ENCODE peak calls at places on chromosomes 7 and 10, in eight cellular contexts. One of them, this sample, is unnamed.

GRCh38 chr7:124765401-124766352 is at the start of gene GPR37:
- DNase-seq in GM06990: peak
- DNase-seq in fibroblast of pulmonary artery: peak
- DNase-seq in cardiac fibroblast: peak
- DNase-seq in sigmoid colon: peak
- DNase-seq in transverse colon: peak
- DNase-seq in CD8-positive, alpha-beta T cell: no peak
- DNase-seq in fibroblast of lung: peak
- DNase-seq in this sample: peak

GRCh38 chr7:1425292-1426136 is 33.8 kb downstream of the MICALL2 start:
- DNase-seq in fibroblast of pulmonary artery: no peak
- DNase-seq in sigmoid colon: no peak
- DNase-seq in fibroblast of lung: no peak
- DNase-seq in CD8-positive, alpha-beta T cell: no peak
- DNase-seq in transverse colon: no peak
- DNase-seq in GM06990: no peak
- DNase-seq in cardiac fibroblast: peak
- DNase-seq in this sample: no peak

GRCh38 chr10:88209837-88210552 is 346.6 kb downstream of the PTEN start:
- DNase-seq in GM06990: no peak
- DNase-seq in transverse colon: no peak
- DNase-seq in fibroblast of lung: peak
- DNase-seq in cardiac fibroblast: peak
- DNase-seq in fibroblast of pulmonary artery: no peak
- DNase-seq in sigmoid colon: no peak
- DNase-seq in CD8-positive, alpha-beta T cell: no peak
- DNase-seq in this sample: no peak

GRCh38 chr10:23381298-23381697 is 36.7 kb upstream of the C10orf67 start:
- DNase-seq in transverse colon: no peak
- DNase-seq in CD8-positive, alpha-beta T cell: no peak
- DNase-seq in cardiac fibroblast: no peak
- DNase-seq in sigmoid colon: no peak
- DNase-seq in fibroblast of pulmonary artery: no peak
- DNase-seq in GM06990: no peak
- DNase-seq in fibroblast of lung: no peak
- DNase-seq in this sample: no peak

GRCh38 chr7:133827707-133828580 is 299.2 kb upstream of the LRGUK start:
- DNase-seq in cardiac fibroblast: no peak
- DNase-seq in GM06990: no peak
- DNase-seq in sigmoid colon: no peak
- DNase-seq in fibroblast of pulmonary artery: no peak
- DNase-seq in fibroblast of lung: peak
- DNase-seq in CD8-positive, alpha-beta T cell: no peak
- DNase-seq in transverse colon: no peak
- DNase-seq in this sample: no peak

GRCh38 chr7:41238851-41239331 is 464.0 kb downstream of the INHBA start:
- DNase-seq in cardiac fibroblast: peak
- DNase-seq in CD8-positive, alpha-beta T cell: no peak
- DNase-seq in transverse colon: no peak
- DNase-seq in fibroblast of pulmonary artery: peak
- DNase-seq in fibroblast of lung: no peak
- DNase-seq in GM06990: no peak
- DNase-seq in sigmoid colon: no peak
- DNase-seq in this sample: no peak

GRCh38 chr7:34296663-34297062 is 361.4 kb upstream of the NPSR1 start:
- DNase-seq in sigmoid colon: no peak
- DNase-seq in GM06990: no peak
- DNase-seq in transverse colon: no peak
- DNase-seq in fibroblast of pulmonary artery: peak
- DNase-seq in cardiac fibroblast: peak
- DNase-seq in fibroblast of lung: no peak
- DNase-seq in CD8-positive, alpha-beta T cell: no peak
- DNase-seq in this sample: no peak

GRCh38 chr10:65470986-65471385 is 1454.8 kb upstream of the LRRTM3 start:
- DNase-seq in GM06990: no peak
- DNase-seq in fibroblast of pulmonary artery: no peak
- DNase-seq in CD8-positive, alpha-beta T cell: no peak
- DNase-seq in fibroblast of lung: no peak
- DNase-seq in sigmoid colon: no peak
- DNase-seq in transverse colon: no peak
- DNase-seq in cardiac fibroblast: no peak
- DNase-seq in this sample: no peak

GRCh38 chr7:50276446-50276845 is 28.1 kb upstream of the IKZF1 start:
- DNase-seq in fibroblast of lung: no peak
- DNase-seq in GM06990: no peak
- DNase-seq in CD8-positive, alpha-beta T cell: no peak
- DNase-seq in transverse colon: no peak
- DNase-seq in cardiac fibroblast: no peak
- DNase-seq in sigmoid colon: no peak
- DNase-seq in fibroblast of pulmonary artery: no peak
- DNase-seq in this sample: no peak

GRCh38 chr10:33453081-33453850 is 118.8 kb upstream of the NRP1 start:
- DNase-seq in transverse colon: no peak
- DNase-seq in sigmoid colon: no peak
- DNase-seq in fibroblast of lung: no peak
- DNase-seq in GM06990: no peak
- DNase-seq in CD8-positive, alpha-beta T cell: no peak
- DNase-seq in fibroblast of pulmonary artery: no peak
- DNase-seq in cardiac fibroblast: peak
- DNase-seq in this sample: no peak

GRCh38 chr10:102555781-102556328 is 52.1 kb downstream of the SUFU start:
- DNase-seq in transverse colon: no peak
- DNase-seq in GM06990: no peak
- DNase-seq in fibroblast of pulmonary artery: peak
- DNase-seq in sigmoid colon: peak
- DNase-seq in CD8-positive, alpha-beta T cell: no peak
- DNase-seq in fibroblast of lung: peak
- DNase-seq in cardiac fibroblast: peak
- DNase-seq in this sample: peak

GRCh38 chr10:120423350-120424197 is 33.5 kb upstream of the PLPP4 start:
- DNase-seq in CD8-positive, alpha-beta T cell: no peak
- DNase-seq in transverse colon: peak
- DNase-seq in fibroblast of lung: no peak
- DNase-seq in fibroblast of pulmonary artery: peak
- DNase-seq in sigmoid colon: no peak
- DNase-seq in cardiac fibroblast: peak
- DNase-seq in GM06990: no peak
- DNase-seq in this sample: no peak

GRCh38 chr10:27518261-27518660 is 14.2 kb downstream of the RAB18 start:
- DNase-seq in CD8-positive, alpha-beta T cell: no peak
- DNase-seq in GM06990: no peak
- DNase-seq in fibroblast of pulmonary artery: no peak
- DNase-seq in cardiac fibroblast: no peak
- DNase-seq in fibroblast of lung: no peak
- DNase-seq in sigmoid colon: no peak
- DNase-seq in transverse colon: no peak
- DNase-seq in this sample: no peak

GRCh38 chr7:98387136-98387535 is 13.8 kb downstream of the BAIAP2L1 start:
- DNase-seq in sigmoid colon: no peak
- DNase-seq in fibroblast of pulmonary artery: no peak
- DNase-seq in cardiac fibroblast: no peak
- DNase-seq in fibroblast of lung: no peak
- DNase-seq in transverse colon: no peak
- DNase-seq in GM06990: no peak
- DNase-seq in CD8-positive, alpha-beta T cell: no peak
- DNase-seq in this sample: no peak

GRCh38 chr10:105837951-105838350 is 1196.9 kb downstream of the SORCS3 start:
- DNase-seq in CD8-positive, alpha-beta T cell: no peak
- DNase-seq in sigmoid colon: no peak
- DNase-seq in fibroblast of lung: peak
- DNase-seq in cardiac fibroblast: peak
- DNase-seq in fibroblast of pulmonary artery: peak
- DNase-seq in GM06990: peak
- DNase-seq in transverse colon: no peak
- DNase-seq in this sample: no peak

DNA sequence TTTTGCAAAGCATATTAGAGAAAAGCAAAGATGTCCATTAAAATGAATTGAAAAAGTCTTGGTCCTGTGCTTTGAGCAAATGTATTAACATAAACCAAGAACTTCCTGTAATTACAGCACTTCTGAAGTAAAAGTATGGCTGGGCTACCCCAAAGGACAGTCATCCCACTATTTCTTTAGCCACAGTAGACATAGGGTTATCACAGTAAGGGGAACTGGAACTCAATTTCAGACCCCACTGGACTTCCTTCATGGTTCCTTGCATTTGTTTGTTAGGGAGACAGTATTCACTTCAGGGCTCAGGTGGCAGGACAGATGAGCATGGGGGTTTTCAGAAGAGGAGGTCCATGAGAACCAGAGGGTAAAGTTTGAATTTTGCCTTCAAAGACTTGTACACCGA is 203.1 kb upstream of the PDE1C start:
- DNase-seq in GM06990: no peak
- DNase-seq in fibroblast of lung: no peak
- DNase-seq in cardiac fibroblast: no peak
- DNase-seq in sigmoid colon: no peak
- DNase-seq in fibroblast of pulmonary artery: no peak
- DNase-seq in CD8-positive, alpha-beta T cell: no peak
- DNase-seq in transverse colon: no peak
- DNase-seq in this sample: no peak
- H3K4me3 ChIP-seq in GM06990: no peak
- H3K4me3 ChIP-seq in fibroblast of lung: no peak
- H3K4me3 ChIP-seq in cardiac fibroblast: no peak
- H3K4me3 ChIP-seq in sigmoid colon: no peak
- H3K4me3 ChIP-seq in fibroblast of pulmonary artery: no peak
- H3K4me3 ChIP-seq in CD8-positive, alpha-beta T cell: no peak
- H3K4me3 ChIP-seq in transverse colon: no peak
- H3K4me3 ChIP-seq in this sample: no peak

GRCh38 chr10:13163859-13164258 is 2.5 kb downstream of the MCM10 start:
- DNase-seq in fibroblast of lung: no peak
- DNase-seq in GM06990: no peak
- DNase-seq in cardiac fibroblast: no peak
- DNase-seq in sigmoid colon: no peak
- DNase-seq in transverse colon: no peak
- DNase-seq in CD8-positive, alpha-beta T cell: no peak
- DNase-seq in fibroblast of pulmonary artery: no peak
- DNase-seq in this sample: no peak

GRCh38 chr10:13161267-13162012 is at the start of gene MCM10:
- DNase-seq in CD8-positive, alpha-beta T cell: peak
- DNase-seq in fibroblast of pulmonary artery: peak
- DNase-seq in GM06990: peak
- DNase-seq in cardiac fibroblast: peak
- DNase-seq in fibroblast of lung: peak
- DNase-seq in transverse colon: peak
- DNase-seq in sigmoid colon: peak
- DNase-seq in this sample: peak

GRCh38 chr10:13160934-13161266 is 458 bp upstream of the MCM10 start:
- DNase-seq in GM06990: no peak
- DNase-seq in fibroblast of lung: no peak
- DNase-seq in cardiac fibroblast: no peak
- DNase-seq in fibroblast of pulmonary artery: no peak
- DNase-seq in transverse colon: no peak
- DNase-seq in sigmoid colon: no peak
- DNase-seq in CD8-positive, alpha-beta T cell: no peak
- DNase-seq in this sample: no peak

GRCh38 chr10:13165177-13165576 is 3.8 kb downstream of the MCM10 start:
- DNase-seq in fibroblast of pulmonary artery: no peak
- DNase-seq in fibroblast of lung: no peak
- DNase-seq in transverse colon: no peak
- DNase-seq in sigmoid colon: no peak
- DNase-seq in CD8-positive, alpha-beta T cell: no peak
- DNase-seq in GM06990: no peak
- DNase-seq in cardiac fibroblast: no peak
- DNase-seq in this sample: no peak

DNA sequence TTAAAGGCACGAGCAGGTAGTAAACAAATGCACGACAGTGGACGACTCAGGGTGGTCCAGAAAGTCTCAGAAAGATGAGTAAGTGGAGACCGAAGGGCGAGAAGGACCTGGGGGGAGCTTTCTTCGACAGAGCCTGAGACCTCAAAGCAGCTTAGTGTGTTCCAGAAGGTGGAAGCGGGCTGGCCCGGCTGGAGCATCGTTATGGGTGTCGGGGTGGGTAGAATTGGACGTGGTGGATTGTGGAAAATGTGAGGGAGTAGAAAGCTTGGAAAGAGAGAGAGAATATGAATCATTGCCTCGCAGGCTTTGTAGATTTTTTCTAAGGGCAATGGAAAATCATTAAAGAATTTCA is 631 bp downstream of the MCM10 start:
- DNase-seq in GM06990: no peak
- DNase-seq in fibroblast of lung: no peak
- DNase-seq in transverse colon: no peak
- DNase-seq in CD8-positive, alpha-beta T cell: no peak
- DNase-seq in fibroblast of pulmonary artery: no peak
- DNase-seq in sigmoid colon: no peak
- DNase-seq in cardiac fibroblast: peak
- DNase-seq in this sample: no peak
- H3K4me3 ChIP-seq in GM06990: peak
- H3K4me3 ChIP-seq in fibroblast of lung: peak
- H3K4me3 ChIP-seq in transverse colon: no peak
- H3K4me3 ChIP-seq in CD8-positive, alpha-beta T cell: peak
- H3K4me3 ChIP-seq in fibroblast of pulmonary artery: peak
- H3K4me3 ChIP-seq in sigmoid colon: no peak
- H3K4me3 ChIP-seq in cardiac fibroblast: peak
- H3K4me3 ChIP-seq in this sample: no peak

GRCh38 chr7:6171532-6172330 is 100.7 kb downstream of the CYTH3 start:
- DNase-seq in cardiac fibroblast: no peak
- DNase-seq in fibroblast of lung: no peak
- DNase-seq in fibroblast of pulmonary artery: no peak
- DNase-seq in GM06990: no peak
- DNase-seq in transverse colon: no peak
- DNase-seq in sigmoid colon: no peak
- DNase-seq in CD8-positive, alpha-beta T cell: no peak
- DNase-seq in this sample: no peak
- H3K4me3 ChIP-seq in cardiac fibroblast: no peak
- H3K4me3 ChIP-seq in fibroblast of lung: no peak
- H3K4me3 ChIP-seq in fibroblast of pulmonary artery: no peak
- H3K4me3 ChIP-seq in GM06990: no peak
- H3K4me3 ChIP-seq in transverse colon: no peak
- H3K4me3 ChIP-seq in sigmoid colon: no peak
- H3K4me3 ChIP-seq in CD8-positive, alpha-beta T cell: no peak
- H3K4me3 ChIP-seq in this sample: no peak

GRCh38 chr10:91163709-91164474 is 56.6 kb upstream of the PCGF5 start:
- DNase-seq in cardiac fibroblast: peak
- DNase-seq in sigmoid colon: peak
- DNase-seq in CD8-positive, alpha-beta T cell: peak
- DNase-seq in transverse colon: peak
- DNase-seq in fibroblast of pulmonary artery: peak
- DNase-seq in GM06990: no peak
- DNase-seq in fibroblast of lung: peak
- DNase-seq in this sample: peak

GRCh38 chr10:91162495-91163268 is 57.8 kb upstream of the PCGF5 start:
- DNase-seq in GM06990: peak
- DNase-seq in fibroblast of lung: peak
- DNase-seq in sigmoid colon: peak
- DNase-seq in fibroblast of pulmonary artery: peak
- DNase-seq in CD8-positive, alpha-beta T cell: peak
- DNase-seq in transverse colon: peak
- DNase-seq in cardiac fibroblast: peak
- DNase-seq in this sample: peak

GRCh38 chr10:91162050-91162494 is 58.4 kb upstream of the PCGF5 start:
- DNase-seq in fibroblast of pulmonary artery: peak
- DNase-seq in sigmoid colon: no peak
- DNase-seq in cardiac fibroblast: peak
- DNase-seq in fibroblast of lung: peak
- DNase-seq in GM06990: no peak
- DNase-seq in transverse colon: no peak
- DNase-seq in CD8-positive, alpha-beta T cell: no peak
- DNase-seq in this sample: no peak

GRCh38 chr10:91163269-91163708 is 57.2 kb upstream of the PCGF5 start:
- DNase-seq in fibroblast of lung: peak
- DNase-seq in fibroblast of pulmonary artery: peak
- DNase-seq in CD8-positive, alpha-beta T cell: peak
- DNase-seq in sigmoid colon: peak
- DNase-seq in GM06990: peak
- DNase-seq in transverse colon: peak
- DNase-seq in cardiac fibroblast: peak
- DNase-seq in this sample: peak

GRCh38 chr10:91164520-91165065 is 55.9 kb upstream of the PCGF5 start:
- DNase-seq in fibroblast of pulmonary artery: no peak
- DNase-seq in fibroblast of lung: no peak
- DNase-seq in CD8-positive, alpha-beta T cell: no peak
- DNase-seq in sigmoid colon: no peak
- DNase-seq in transverse colon: no peak
- DNase-seq in GM06990: no peak
- DNase-seq in cardiac fibroblast: no peak
- DNase-seq in this sample: no peak
- H3K4me3 ChIP-seq in fibroblast of pulmonary artery: peak
- H3K4me3 ChIP-seq in fibroblast of lung: peak
- H3K4me3 ChIP-seq in CD8-positive, alpha-beta T cell: peak
- H3K4me3 ChIP-seq in sigmoid colon: peak
- H3K4me3 ChIP-seq in transverse colon: no peak
- H3K4me3 ChIP-seq in GM06990: no peak
- H3K4me3 ChIP-seq in cardiac fibroblast: no peak
- H3K4me3 ChIP-seq in this sample: peak